ENCODE peak calls at places on chromosomes 6 and 20, in seven cellular contexts. One of them, this sample, is unnamed.

GRCh38 chr6:43115365-43115764 is 39.3 kb downstream of the PTK7 start:
- DNase-seq in GM12878: no peak
- DNase-seq in T follicular helper cell: no peak
- DNase-seq in activated T-cell treated with anti-CD3 and anti-CD28 coated beads, Interleukin-2, amount 50 U/mL, for 48 hours: no peak
- DNase-seq in Right ventricle myocardium superior: no peak
- DNase-seq in DMS153: no peak
- DNase-seq in activated naive CD4-positive, alpha-beta T cell: no peak
- DNase-seq in this sample: no peak

GRCh38 chr6:32692019-32692418 is 25.6 kb upstream of the HLA-DQB1 start:
- DNase-seq in GM12878: peak
- DNase-seq in T follicular helper cell: peak
- DNase-seq in activated T-cell treated with anti-CD3 and anti-CD28 coated beads, Interleukin-2, amount 50 U/mL, for 48 hours: peak
- DNase-seq in Right ventricle myocardium superior: peak
- DNase-seq in DMS153: peak
- DNase-seq in activated naive CD4-positive, alpha-beta T cell: no peak
- DNase-seq in this sample: no peak

GRCh38 chr6:100134297-100134696 is 140.3 kb upstream of the MCHR2 start:
- DNase-seq in GM12878: no peak
- DNase-seq in T follicular helper cell: no peak
- DNase-seq in activated T-cell treated with anti-CD3 and anti-CD28 coated beads, Interleukin-2, amount 50 U/mL, for 48 hours: no peak
- DNase-seq in Right ventricle myocardium superior: no peak
- DNase-seq in DMS153: no peak
- DNase-seq in activated naive CD4-positive, alpha-beta T cell: no peak
- DNase-seq in this sample: no peak

GRCh38 chr20:46666818-46667515 is 15.7 kb upstream of the SLC13A3 start:
- DNase-seq in GM12878: no peak
- DNase-seq in T follicular helper cell: no peak
- DNase-seq in activated T-cell treated with anti-CD3 and anti-CD28 coated beads, Interleukin-2, amount 50 U/mL, for 48 hours: no peak
- DNase-seq in Right ventricle myocardium superior: no peak
- DNase-seq in DMS153: no peak
- DNase-seq in activated naive CD4-positive, alpha-beta T cell: no peak
- DNase-seq in this sample: no peak

GRCh38 chr6:149084761-149085574 is 232.5 kb upstream of the TAB2 start:
- DNase-seq in GM12878: no peak
- DNase-seq in T follicular helper cell: no peak
- DNase-seq in activated T-cell treated with anti-CD3 and anti-CD28 coated beads, Interleukin-2, amount 50 U/mL, for 48 hours: no peak
- DNase-seq in Right ventricle myocardium superior: no peak
- DNase-seq in DMS153: no peak
- DNase-seq in activated naive CD4-positive, alpha-beta T cell: no peak
- DNase-seq in this sample: no peak

GRCh38 chr6:124927806-124928205 is 34.4 kb upstream of the RNF217 start:
- DNase-seq in GM12878: no peak
- DNase-seq in T follicular helper cell: no peak
- DNase-seq in activated T-cell treated with anti-CD3 and anti-CD28 coated beads, Interleukin-2, amount 50 U/mL, for 48 hours: no peak
- DNase-seq in Right ventricle myocardium superior: no peak
- DNase-seq in DMS153: no peak
- DNase-seq in activated naive CD4-positive, alpha-beta T cell: no peak
- DNase-seq in this sample: no peak

GRCh38 chr20:25319241-25320034 is 71.2 kb downstream of the ABHD12 start:
- DNase-seq in GM12878: no peak
- DNase-seq in T follicular helper cell: no peak
- DNase-seq in activated T-cell treated with anti-CD3 and anti-CD28 coated beads, Interleukin-2, amount 50 U/mL, for 48 hours: no peak
- DNase-seq in Right ventricle myocardium superior: no peak
- DNase-seq in DMS153: peak
- DNase-seq in activated naive CD4-positive, alpha-beta T cell: no peak
- DNase-seq in this sample: no peak

GRCh38 chr6:139430897-139431601 is 56.6 kb upstream of the CITED2 start:
- DNase-seq in GM12878: no peak
- DNase-seq in T follicular helper cell: no peak
- DNase-seq in activated T-cell treated with anti-CD3 and anti-CD28 coated beads, Interleukin-2, amount 50 U/mL, for 48 hours: no peak
- DNase-seq in Right ventricle myocardium superior: no peak
- DNase-seq in DMS153: no peak
- DNase-seq in activated naive CD4-positive, alpha-beta T cell: no peak
- DNase-seq in this sample: no peak

GRCh38 chr6:7750183-7750582 is 24.3 kb downstream of the BMP6 start:
- DNase-seq in GM12878: no peak
- DNase-seq in T follicular helper cell: no peak
- DNase-seq in activated T-cell treated with anti-CD3 and anti-CD28 coated beads, Interleukin-2, amount 50 U/mL, for 48 hours: no peak
- DNase-seq in Right ventricle myocardium superior: no peak
- DNase-seq in DMS153: no peak
- DNase-seq in activated naive CD4-positive, alpha-beta T cell: no peak
- DNase-seq in this sample: no peak

GRCh38 chr6:85418059-85418458 is 31.8 kb upstream of the NT5E start:
- DNase-seq in GM12878: no peak
- DNase-seq in T follicular helper cell: no peak
- DNase-seq in activated T-cell treated with anti-CD3 and anti-CD28 coated beads, Interleukin-2, amount 50 U/mL, for 48 hours: no peak
- DNase-seq in Right ventricle myocardium superior: no peak
- DNase-seq in DMS153: no peak
- DNase-seq in activated naive CD4-positive, alpha-beta T cell: no peak
- DNase-seq in this sample: no peak

GRCh38 chr6:41786451-41787218 is 859 bp upstream of the TOMM6 start:
- DNase-seq in GM12878: no peak
- DNase-seq in T follicular helper cell: peak
- DNase-seq in activated T-cell treated with anti-CD3 and anti-CD28 coated beads, Interleukin-2, amount 50 U/mL, for 48 hours: peak
- DNase-seq in Right ventricle myocardium superior: peak
- DNase-seq in DMS153: peak
- DNase-seq in activated naive CD4-positive, alpha-beta T cell: peak
- DNase-seq in this sample: peak

This sample was measured in breast epithelium.